ENCODE peak calls at places on chromosome 10, in eight cellular contexts. One of them, this sample, is unnamed.

GRCh38 chr10:13512564-13512963 is 16.2 kb downstream of the BEND7 start:
- DNase-seq in substantia nigra: no peak
- DNase-seq in ELF-1: no peak
- DNase-seq in H54: no peak
- DNase-seq in HTR-8/SVneo: no peak
- DNase-seq in WTC11: no peak
- DNase-seq in OCI-M1: no peak
- DNase-seq in left colon: no peak
- DNase-seq in this sample: no peak

GRCh38 chr10:102612964-102613275 is 31.4 kb upstream of the TRIM8 start:
- DNase-seq in substantia nigra: no peak
- DNase-seq in ELF-1: no peak
- DNase-seq in H54: no peak
- DNase-seq in HTR-8/SVneo: no peak
- DNase-seq in WTC11: no peak
- DNase-seq in OCI-M1: no peak
- DNase-seq in left colon: no peak
- DNase-seq in this sample: no peak

GRCh38 chr10:126528320-126528835 is 140.1 kb upstream of the ADAM12 start:
- DNase-seq in substantia nigra: no peak
- DNase-seq in ELF-1: no peak
- DNase-seq in H54: no peak
- DNase-seq in HTR-8/SVneo: no peak
- DNase-seq in WTC11: no peak
- DNase-seq in OCI-M1: no peak
- DNase-seq in left colon: no peak
- DNase-seq in this sample: no peak

GRCh38 chr10:27804136-27804535 is 58.5 kb upstream of the MKX start:
- DNase-seq in substantia nigra: no peak
- DNase-seq in ELF-1: no peak
- DNase-seq in H54: no peak
- DNase-seq in HTR-8/SVneo: no peak
- DNase-seq in WTC11: no peak
- DNase-seq in OCI-M1: no peak
- DNase-seq in left colon: no peak
- DNase-seq in this sample: no peak

GRCh38 chr10:3814832-3815209 is 29.8 kb upstream of the KLF6 start:
- DNase-seq in substantia nigra: no peak
- DNase-seq in ELF-1: no peak
- DNase-seq in H54: no peak
- DNase-seq in HTR-8/SVneo: no peak
- DNase-seq in WTC11: no peak
- DNase-seq in OCI-M1: no peak
- DNase-seq in left colon: no peak
- DNase-seq in this sample: no peak

GRCh38 chr10:119871881-119872609 is 598 bp downstream of the MCMBP start:
- DNase-seq in substantia nigra: peak
- DNase-seq in ELF-1: peak
- DNase-seq in H54: peak
- DNase-seq in HTR-8/SVneo: no peak
- DNase-seq in WTC11: peak
- DNase-seq in OCI-M1: peak
- DNase-seq in left colon: peak
- DNase-seq in this sample: no peak

GRCh38 chr10:73641272-73642060 is at the start of gene MYOZ1:
- DNase-seq in substantia nigra: no peak
- DNase-seq in ELF-1: peak
- DNase-seq in H54: peak
- DNase-seq in HTR-8/SVneo: peak
- DNase-seq in WTC11: no peak
- DNase-seq in OCI-M1: peak
- DNase-seq in left colon: no peak
- DNase-seq in this sample: no peak

GRCh38 chr10:28728396-28728795 is 51.1 kb downstream of the BAMBI start:
- DNase-seq in substantia nigra: no peak
- DNase-seq in ELF-1: no peak
- DNase-seq in H54: no peak
- DNase-seq in HTR-8/SVneo: no peak
- DNase-seq in WTC11: no peak
- DNase-seq in OCI-M1: no peak
- DNase-seq in left colon: no peak
- DNase-seq in this sample: no peak

GRCh38 chr10:96585726-96586418 is 940 bp downstream of the TM9SF3 start:
- DNase-seq in substantia nigra: no peak
- DNase-seq in ELF-1: peak
- DNase-seq in H54: peak
- DNase-seq in HTR-8/SVneo: no peak
- DNase-seq in WTC11: no peak
- DNase-seq in OCI-M1: peak
- DNase-seq in left colon: peak
- DNase-seq in this sample: no peak

GRCh38 chr10:49118450-49118849 is 3.1 kb upstream of the VSTM4 start:
- DNase-seq in substantia nigra: no peak
- DNase-seq in ELF-1: no peak
- DNase-seq in H54: no peak
- DNase-seq in HTR-8/SVneo: no peak
- DNase-seq in WTC11: no peak
- DNase-seq in OCI-M1: no peak
- DNase-seq in left colon: no peak
- DNase-seq in this sample: no peak

GRCh38 chr10:1166101-1166827 is 110.1 kb downstream of the WDR37 start:
- DNase-seq in substantia nigra: no peak
- DNase-seq in ELF-1: no peak
- DNase-seq in H54: no peak
- DNase-seq in HTR-8/SVneo: no peak
- DNase-seq in WTC11: peak
- DNase-seq in OCI-M1: no peak
- DNase-seq in left colon: peak
- DNase-seq in this sample: no peak

GRCh38 chr10:46060706-46061105 is 14.6 kb upstream of the MSMB start:
- DNase-seq in substantia nigra: no peak
- DNase-seq in ELF-1: no peak
- DNase-seq in H54: no peak
- DNase-seq in HTR-8/SVneo: no peak
- DNase-seq in WTC11: no peak
- DNase-seq in OCI-M1: no peak
- DNase-seq in left colon: no peak
- DNase-seq in this sample: no peak

GRCh38 chr10:99573806-99574205 is 41.1 kb downstream of the NKX2-3 start:
- DNase-seq in substantia nigra: no peak
- DNase-seq in ELF-1: no peak
- DNase-seq in H54: no peak
- DNase-seq in HTR-8/SVneo: no peak
- DNase-seq in WTC11: no peak
- DNase-seq in OCI-M1: no peak
- DNase-seq in left colon: no peak
- DNase-seq in this sample: no peak

GRCh38 chr10:129236411-129236810 is 230.6 kb upstream of the MGMT start:
- DNase-seq in substantia nigra: no peak
- DNase-seq in ELF-1: no peak
- DNase-seq in H54: no peak
- DNase-seq in HTR-8/SVneo: no peak
- DNase-seq in WTC11: no peak
- DNase-seq in OCI-M1: no peak
- DNase-seq in left colon: no peak
- DNase-seq in this sample: no peak

GRCh38 chr10:52674474-52674873 is 98.1 kb downstream of the MBL2 start:
- DNase-seq in substantia nigra: no peak
- DNase-seq in ELF-1: no peak
- DNase-seq in H54: no peak
- DNase-seq in HTR-8/SVneo: no peak
- DNase-seq in WTC11: no peak
- DNase-seq in OCI-M1: no peak
- DNase-seq in left colon: no peak
- DNase-seq in this sample: no peak

GRCh38 chr10:86899670-86900276 is 57.6 kb downstream of the MMRN2 start:
- DNase-seq in substantia nigra: peak
- DNase-seq in ELF-1: peak
- DNase-seq in H54: no peak
- DNase-seq in HTR-8/SVneo: peak
- DNase-seq in WTC11: peak
- DNase-seq in OCI-M1: peak
- DNase-seq in left colon: peak
- DNase-seq in this sample: no peak

GRCh38 chr10:72803119-72803505 is 90.4 kb upstream of the OIT3 start:
- DNase-seq in substantia nigra: no peak
- DNase-seq in ELF-1: no peak
- DNase-seq in H54: no peak
- DNase-seq in HTR-8/SVneo: no peak
- DNase-seq in WTC11: no peak
- DNase-seq in OCI-M1: no peak
- DNase-seq in left colon: no peak
- DNase-seq in this sample: no peak

GRCh38 chr10:10994360-10994759 is 23.3 kb upstream of the CELF2 start:
- DNase-seq in substantia nigra: no peak
- DNase-seq in ELF-1: no peak
- DNase-seq in H54: no peak
- DNase-seq in HTR-8/SVneo: no peak
- DNase-seq in WTC11: no peak
- DNase-seq in OCI-M1: no peak
- DNase-seq in left colon: no peak
- DNase-seq in this sample: no peak

GRCh38 chr10:133230023-133230319 is at the start of gene UTF1:
- DNase-seq in substantia nigra: no peak
- DNase-seq in ELF-1: no peak
- DNase-seq in H54: no peak
- DNase-seq in HTR-8/SVneo: no peak
- DNase-seq in WTC11: peak
- DNase-seq in OCI-M1: no peak
- DNase-seq in left colon: no peak
- DNase-seq in this sample: no peak

GRCh38 chr10:86312701-86313270 is 53.8 kb downstream of the GRID1 start:
- DNase-seq in substantia nigra: peak
- DNase-seq in ELF-1: peak
- DNase-seq in H54: no peak
- DNase-seq in HTR-8/SVneo: no peak
- DNase-seq in WTC11: peak
- DNase-seq in OCI-M1: no peak
- DNase-seq in left colon: no peak
- DNase-seq in this sample: no peak

GRCh38 chr10:122044045-122044661 is 55.2 kb downstream of the TACC2 start:
- DNase-seq in substantia nigra: no peak
- DNase-seq in ELF-1: peak
- DNase-seq in H54: no peak
- DNase-seq in HTR-8/SVneo: peak
- DNase-seq in WTC11: no peak
- DNase-seq in OCI-M1: no peak
- DNase-seq in left colon: peak
- DNase-seq in this sample: no peak

GRCh38 chr10:114876602-114877300 is 55.2 kb downstream of the FHIP2A start:
- DNase-seq in substantia nigra: peak
- DNase-seq in ELF-1: peak
- DNase-seq in H54: peak
- DNase-seq in HTR-8/SVneo: peak
- DNase-seq in WTC11: peak
- DNase-seq in OCI-M1: peak
- DNase-seq in left colon: no peak
- DNase-seq in this sample: peak

GRCh38 chr10:17607603-17608332 is 9.4 kb downstream of the HACD1 start:
- DNase-seq in substantia nigra: no peak
- DNase-seq in ELF-1: peak
- DNase-seq in H54: peak
- DNase-seq in HTR-8/SVneo: peak
- DNase-seq in WTC11: no peak
- DNase-seq in OCI-M1: peak
- DNase-seq in left colon: no peak
- DNase-seq in this sample: peak

GRCh38 chr10:24721254-24722106 is 2.2 kb downstream of the ARHGAP21 start:
- DNase-seq in substantia nigra: peak
- DNase-seq in ELF-1: peak
- DNase-seq in H54: no peak
- DNase-seq in HTR-8/SVneo: no peak
- DNase-seq in WTC11: peak
- DNase-seq in OCI-M1: peak
- DNase-seq in left colon: peak
- DNase-seq in this sample: no peak

GRCh38 chr10:30436200-30436599 is 2.2 kb downstream of the MAP3K8 start:
- DNase-seq in substantia nigra: peak
- DNase-seq in ELF-1: peak
- DNase-seq in H54: no peak
- DNase-seq in HTR-8/SVneo: no peak
- DNase-seq in WTC11: peak
- DNase-seq in OCI-M1: peak
- DNase-seq in left colon: peak
- DNase-seq in this sample: no peak

GRCh38 chr10:76179806-76180205 is 748.4 kb downstream of the LRMDA start:
- DNase-seq in substantia nigra: no peak
- DNase-seq in ELF-1: no peak
- DNase-seq in H54: no peak
- DNase-seq in HTR-8/SVneo: no peak
- DNase-seq in WTC11: no peak
- DNase-seq in OCI-M1: peak
- DNase-seq in left colon: no peak
- DNase-seq in this sample: no peak

GRCh38 chr10:35025916-35026315 is 64.2 kb downstream of the CUL2 start:
- DNase-seq in substantia nigra: no peak
- DNase-seq in ELF-1: no peak
- DNase-seq in H54: peak
- DNase-seq in HTR-8/SVneo: no peak
- DNase-seq in WTC11: no peak
- DNase-seq in OCI-M1: no peak
- DNase-seq in left colon: no peak
- DNase-seq in this sample: no peak

GRCh38 chr10:106285199-106285598 is 879.3 kb downstream of the SORCS1 start:
- DNase-seq in substantia nigra: no peak
- DNase-seq in ELF-1: peak
- DNase-seq in H54: no peak
- DNase-seq in HTR-8/SVneo: no peak
- DNase-seq in WTC11: no peak
- DNase-seq in OCI-M1: no peak
- DNase-seq in left colon: no peak
- DNase-seq in this sample: no peak

GRCh38 chr10:129765664-129766550 is 198.2 kb downstream of the EBF3 start:
- DNase-seq in substantia nigra: no peak
- DNase-seq in ELF-1: no peak
- DNase-seq in H54: no peak
- DNase-seq in HTR-8/SVneo: no peak
- DNase-seq in WTC11: peak
- DNase-seq in OCI-M1: no peak
- DNase-seq in left colon: peak
- DNase-seq in this sample: no peak

GRCh38 chr10:101116754-101117153 is 14.3 kb upstream of the TLX1 start:
- DNase-seq in substantia nigra: no peak
- DNase-seq in ELF-1: no peak
- DNase-seq in H54: no peak
- DNase-seq in HTR-8/SVneo: no peak
- DNase-seq in WTC11: no peak
- DNase-seq in OCI-M1: no peak
- DNase-seq in left colon: no peak
- DNase-seq in this sample: no peak

GRCh38 chr10:60606343-60607080 is 171.8 kb upstream of the CDK1 start:
- DNase-seq in substantia nigra: no peak
- DNase-seq in ELF-1: no peak
- DNase-seq in H54: no peak
- DNase-seq in HTR-8/SVneo: no peak
- DNase-seq in WTC11: no peak
- DNase-seq in OCI-M1: no peak
- DNase-seq in left colon: no peak
- DNase-seq in this sample: no peak

GRCh38 chr10:101831169-101831811 is 12.3 kb downstream of the KCNIP2 start:
- DNase-seq in substantia nigra: no peak
- DNase-seq in ELF-1: no peak
- DNase-seq in H54: no peak
- DNase-seq in HTR-8/SVneo: no peak
- DNase-seq in WTC11: no peak
- DNase-seq in OCI-M1: peak
- DNase-seq in left colon: no peak
- DNase-seq in this sample: no peak

GRCh38 chr10:4331150-4331549 is 494.9 kb upstream of the AKR1E2 start:
- DNase-seq in substantia nigra: no peak
- DNase-seq in ELF-1: peak
- DNase-seq in H54: no peak
- DNase-seq in HTR-8/SVneo: no peak
- DNase-seq in WTC11: no peak
- DNase-seq in OCI-M1: no peak
- DNase-seq in left colon: no peak
- DNase-seq in this sample: no peak

GRCh38 chr10:112137381-112137987 is 46.1 kb downstream of the GPAM start:
- DNase-seq in substantia nigra: peak
- DNase-seq in ELF-1: peak
- DNase-seq in H54: peak
- DNase-seq in HTR-8/SVneo: peak
- DNase-seq in WTC11: peak
- DNase-seq in OCI-M1: peak
- DNase-seq in left colon: peak
- DNase-seq in this sample: peak

This sample was measured in T1000.